ENCODE peak calls at places on chromosomes 12 and 14, in eight cellular contexts. F, N, U, Z, O, H, Q and V are unnamed samples.
A peak's percentile ranks its signal among the peaks of the same experiment; 100 is the strongest.

GRCh38 chr12:10366875-10367274 is 23.0 kb downstream of the KLRK1 start:
- DNase-seq in Z (peak; percentile 59), F (no peak), N (no peak), O (peak; percentile 60), Q (no peak), H (no peak), U (no peak), V (no peak)

GRCh38 chr12:117832459-117833457 is 136.0 kb downstream of the KSR2 start:
- DNase-seq in F (peak; percentile 38), O (no peak), Q (peak; percentile 65), H (no peak), N (no peak), U (no peak), Z (peak; percentile 8), V (no peak)

GRCh38 chr12:126772171-126772864 is 1494.7 kb upstream of the TMEM132C start:
- DNase-seq in Q (peak; percentile 76), N (no peak), O (no peak), F (peak; percentile 90), H (peak; percentile 29), U (no peak), Z (peak; percentile 82), V (peak; percentile 70)

GRCh38 chr12:24902521-24903304 is 46.2 kb downstream of the BCAT1 start:
- DNase-seq in Q (peak; percentile 52), H (no peak), N (no peak), Z (peak; percentile 30), U (no peak), F (no peak), O (peak; percentile 34), V (no peak)

GRCh38 chr12:24047345-24047744 is 97.9 kb upstream of the SOX5 start:
- DNase-seq in Z (no peak), F (no peak), N (no peak), U (no peak), Q (no peak), O (peak; percentile 87), H (no peak), V (no peak)

GRCh38 chr14:91377700-91378652 is 39.6 kb downstream of the CCDC88C start:
- DNase-seq in N (no peak), Q (no peak), H (no peak), O (no peak), U (no peak), Z (no peak), F (no peak), V (no peak)

GRCh38 chr12:16606936-16607335 is 974 bp upstream of the LMO3 start:
- DNase-seq in N (no peak), Z (no peak), H (no peak), O (no peak), U (no peak), F (no peak), Q (no peak), V (no peak)

GRCh38 chr14:38121280-38121679 is 86.4 kb upstream of the SSTR1 start:
- DNase-seq in O (no peak), Z (no peak), N (no peak), F (no peak), U (no peak), Q (no peak), H (no peak), V (no peak)

GRCh38 chr12:90229771-90230170 is 521.1 kb upstream of the ATP2B1 start:
- DNase-seq in F (no peak), H (no peak), U (no peak), O (peak; percentile 19), Q (peak; percentile 39), N (no peak), Z (no peak), V (no peak)

GRCh38 chr12:28780096-28780495 is 369.0 kb upstream of the FAR2 start:
- DNase-seq in N (no peak), O (peak; percentile 46), Z (peak; percentile 96), Q (peak; percentile 74), U (no peak), F (peak; percentile 85), H (no peak), V (no peak)

GRCh38 chr12:132324173-132324572 is 5.2 kb downstream of the GALNT9 start:
- DNase-seq in O (no peak), F (no peak), N (no peak), H (no peak), Q (no peak), Z (no peak), U (no peak), V (no peak)

GRCh38 chr12:43338848-43339526 is 213.0 kb downstream of the ADAMTS20 start:
- DNase-seq in F (peak; percentile 61), U (peak; percentile 31), O (peak; percentile 77), Z (peak; percentile 82), H (no peak), N (no peak), Q (peak; percentile 77), V (no peak)

GRCh38 chr14:98507269-98507668 is 764.7 kb downstream of the BCL11B start:
- DNase-seq in H (no peak), O (no peak), F (no peak), U (no peak), Z (no peak), Q (peak; percentile 45), N (no peak), V (no peak)

GRCh38 chr14:48936352-48936751 is 649.8 kb downstream of the RPS29 start:
- DNase-seq in H (no peak), U (no peak), O (peak; percentile 22), N (no peak), Q (peak; percentile 74), Z (peak; percentile 57), F (no peak), V (no peak)

GRCh38 chr12:26713885-26714383 is 119.1 kb downstream of the ITPR2 start:
- DNase-seq in Q (no peak), O (no peak), Z (no peak), U (no peak), F (no peak), H (no peak), N (no peak), V (peak; percentile 39)
- TF ChIP-seq CTCF in Q (no peak), O (no peak), Z (no peak), U (no peak), F (no peak), H (no peak), N (no peak), V (no peak)

GRCh38 chr12:2691001-2691339 is 103.8 kb upstream of the FKBP4 start:
- DNase-seq in N (no peak), Z (peak; percentile 31), U (no peak), F (no peak), O (peak; percentile 51), H (no peak), Q (peak; percentile 32), V (no peak)

GRCh38 chr12:2689879-2690278 is 104.9 kb upstream of the FKBP4 start:
- DNase-seq in N (no peak), H (peak; percentile 75), O (no peak), Z (no peak), F (no peak), Q (no peak), U (no peak), V (no peak)

GRCh38 chr12:2689393-2689792 is 105.4 kb upstream of the FKBP4 start:
- DNase-seq in F (no peak), U (no peak), Q (no peak), H (no peak), N (no peak), O (no peak), Z (no peak), V (no peak)

GRCh38 chr12:2691340-2692111 is 103.2 kb upstream of the FKBP4 start:
- DNase-seq in O (peak; percentile 16), Z (no peak), H (peak; percentile 57), U (no peak), F (no peak), Q (peak; percentile 6), N (no peak), V (peak; percentile 26)

GRCh38 chr12:2690348-2691000 is 104.3 kb upstream of the FKBP4 start:
- DNase-seq in Q (no peak), U (no peak), F (no peak), Z (no peak), N (no peak), O (no peak), H (peak; percentile 84), V (no peak)
- H3K4me3 ChIP-seq in Q (no peak overlapping the region), U (peak overlapping the region; percentile 11), F (no peak overlapping the region), Z (no peak overlapping the region), N (peak overlapping the region; percentile 61), O (peak overlapping the region; percentile 15), H (peak overlapping the region; percentile 39), V (no peak overlapping the region)

GRCh38 chr12:98532687-98533304 is 17.4 kb downstream of the TMPO start:
- DNase-seq in F (no peak), U (no peak), Z (peak; percentile 66), Q (peak; percentile 32), N (no peak), H (no peak), O (peak; percentile 68), V (no peak)
- TF ChIP-seq CTCF in F (peak; percentile 72), U (peak; percentile 55), Z (peak; percentile 64), Q (peak; percentile 56), N (peak; percentile 36), H (peak; percentile 37), O (peak; percentile 56), V (peak; percentile 53)

GRCh38 chr14:60166144-60166543 is 946 bp upstream of the DHRS7 start:
- DNase-seq in H (no peak), O (no peak), Q (no peak), F (no peak), U (no peak), Z (no peak), N (no peak), V (no peak)
- H3K4me3 ChIP-seq in H (no peak overlapping the region), O (no peak overlapping the region), Q (no peak overlapping the region), F (no peak overlapping the region), U (no peak overlapping the region), Z (no peak overlapping the region), N (no peak overlapping the region), V (no peak overlapping the region)